ENCODE peak calls at places on chromosomes 12 and 14, in eight cellular contexts. R is body of pancreas, D is psoas muscle, W is foreskin fibroblast, S is cardiac fibroblast, Q is upper lobe of right lung, O is HCT116, F is mucosa of descending colon. M is an unnamed sample.

GRCh38 chr12:57166971-57167371 is 19.6 kb upstream of the LRP1-AS start:
- DNase-seq in R (no peak), S (peak), O (no peak), W (peak), Q (no peak), D (no peak), F (no peak), M (peak)

GRCh38 chr12:40226652-40227051 is 1.9 kb downstream of the LRRK2 start:
- DNase-seq in O (no peak), R (peak), Q (no peak), S (peak), F (no peak), W (peak), D (peak), M (no peak)

GRCh38 chr14:100376751-100377171 is 53.6 kb downstream of the SLC25A47 start:
- DNase-seq in W (peak), F (no peak), O (no peak), S (peak), Q (no peak), R (no peak), D (no peak), M (no peak)

GRCh38 chr14:91752956-91753355 is 21.1 kb upstream of the CATSPERB start:
- DNase-seq in Q (no peak), R (no peak), D (no peak), W (no peak), O (no peak), F (no peak), S (no peak), M (no peak)

GRCh38 chr14:36519431-36520321 is at the start of gene NKX2-1:
- DNase-seq in D (no peak), S (no peak), F (no peak), O (no peak), W (no peak), R (no peak), Q (peak), M (no peak)

GRCh38 chr14:68135566-68135965 is 316.0 kb downstream of the RAD51B start:
- DNase-seq in F (no peak), W (peak), D (no peak), S (peak), O (no peak), Q (no peak), R (no peak), M (no peak)

GRCh38 chr14:63343878-63344277 is 25.1 kb upstream of the GPHB5 start:
- DNase-seq in S (peak), D (no peak), Q (no peak), R (no peak), W (peak), F (no peak), O (no peak), M (no peak)

GRCh38 chr12:110254971-110255540 is 26.0 kb upstream of the ATP2A2 start:
- DNase-seq in F (no peak), R (no peak), S (no peak), Q (peak), W (no peak), D (no peak), O (no peak), M (no peak)

GRCh38 chr14:85909581-85909980 is 379.6 kb downstream of the FLRT2 start:
- DNase-seq in F (no peak), S (no peak), W (peak), O (no peak), R (no peak), D (no peak), Q (no peak), M (no peak)

GRCh38 chr14:100065942-100066574 is 836 bp downstream of the EVL start:
- DNase-seq in R (peak), F (peak), Q (no peak), S (peak), W (no peak), O (no peak), D (no peak), M (no peak)

GRCh38 chr12:47391566-47391965 is 311.8 kb upstream of the AMIGO2 start:
- DNase-seq in S (no peak), O (no peak), W (no peak), F (no peak), R (peak), D (no peak), Q (no peak), M (no peak)

GRCh38 chr12:13002301-13003097 is 2.4 kb upstream of the HEBP1 start:
- DNase-seq in D (no peak), R (no peak), W (no peak), O (no peak), F (no peak), Q (no peak), S (no peak), M (no peak)

GRCh38 chr12:86018361-86018760 is 144.3 kb downstream of the NTS start:
- DNase-seq in Q (no peak), S (no peak), F (no peak), O (no peak), R (no peak), D (no peak), W (no peak), M (no peak)

GRCh38 chr14:26993541-26993940 is 395.7 kb upstream of the NOVA1 start:
- DNase-seq in O (no peak), W (peak), D (no peak), Q (no peak), R (no peak), S (no peak), F (no peak), M (no peak)

GRCh38 chr12:100593490-100593889 is 20.0 kb downstream of the GAS2L3 start:
- DNase-seq in Q (no peak), W (peak), S (peak), F (no peak), O (no peak), D (no peak), R (no peak), M (peak)

GRCh38 chr14:55665067-55665700 is 85.2 kb downstream of the KTN1 start:
- DNase-seq in W (no peak), O (no peak), Q (no peak), R (no peak), S (no peak), F (no peak), D (no peak), M (no peak)

GRCh38 chr12:31214626-31215520 is 111.1 kb downstream of the SINHCAF start:
- DNase-seq in W (no peak), R (no peak), O (no peak), S (no peak), F (no peak), D (no peak), Q (no peak), M (no peak)

GRCh38 chr14:85531141-85531593 is 1.2 kb downstream of the FLRT2 start:
- DNase-seq in W (peak), S (peak), D (peak), F (peak), O (no peak), R (peak), Q (peak), M (peak)

GRCh38 chr12:132835076-132835870 is 6.6 kb upstream of the GOLGA3 start:
- DNase-seq in W (no peak), S (no peak), R (no peak), Q (no peak), D (no peak), F (no peak), O (no peak), M (no peak)

GRCh38 chr14:69701269-69701668 is 65.7 kb upstream of the SRSF5 start:
- DNase-seq in D (no peak), R (no peak), Q (no peak), F (no peak), O (no peak), S (no peak), W (no peak), M (no peak)

GRCh38 chr14:74438351-74438915 is 12.4 kb upstream of the SYNDIG1L start:
- DNase-seq in O (no peak), W (no peak), F (no peak), R (no peak), D (no peak), S (peak), Q (no peak), M (no peak)

GRCh38 chr12:19110541-19110940 is 19.0 kb upstream of the PLEKHA5 start:
- DNase-seq in D (no peak), S (peak), F (no peak), W (peak), Q (no peak), O (no peak), R (no peak), M (no peak)

GRCh38 chr14:93018401-93018800 is 95.5 kb downstream of the CHGA start:
- DNase-seq in W (no peak), S (peak), R (no peak), F (no peak), Q (no peak), D (no peak), O (no peak), M (peak)

GRCh38 chr12:51449569-51450246 is 25.1 kb downstream of the SLC4A8 start:
- DNase-seq in S (no peak), W (peak), D (no peak), R (no peak), F (no peak), Q (no peak), O (no peak), M (no peak)

GRCh38 chr14:34682787-34683321 is 31.5 kb downstream of the CFL2 start:
- DNase-seq in O (no peak), W (peak), Q (no peak), R (no peak), D (no peak), F (no peak), S (peak), M (no peak)

GRCh38 chr12:13788626-13789025 is 192.8 kb downstream of the GRIN2B start:
- DNase-seq in F (no peak), D (no peak), S (no peak), Q (no peak), O (no peak), R (no peak), W (no peak), M (no peak)

GRCh38 chr14:21056520-21057163 is 980 bp upstream of the RNASE8 start:
- DNase-seq in S (peak), D (no peak), R (no peak), W (peak), F (peak), Q (no peak), O (no peak), M (no peak)

DNA sequence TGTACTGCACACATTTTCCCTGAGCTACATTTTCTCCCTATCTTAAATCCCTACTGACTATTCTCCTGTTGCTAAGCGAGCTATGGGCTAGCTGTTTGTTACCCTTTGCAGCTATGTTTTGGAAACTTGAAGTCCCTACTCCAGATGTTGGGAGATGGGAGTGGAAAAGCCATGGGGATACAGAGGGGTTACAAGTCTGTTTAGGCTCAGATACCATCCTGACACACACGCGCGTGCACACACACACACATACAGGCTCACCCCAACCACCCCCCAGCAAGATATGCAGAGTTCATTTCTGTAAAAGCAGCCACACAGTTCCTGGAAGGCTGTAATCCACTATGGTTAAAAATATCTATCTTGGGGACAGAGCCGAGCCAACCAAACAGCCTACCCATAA is 15.8 kb downstream of the ATP5MC2 start:
- DNase-seq in Q (no peak), D (no peak), O (no peak), S (peak), R (no peak), W (peak), F (no peak), M (no peak)
- H3K4me3 ChIP-seq in Q (no peak), D (peak), O (no peak), S (no peak), R (no peak), W (peak), F (no peak), M (no peak)

GRCh38 chr12:93137656-93138612 is 208.8 kb upstream of the EEA1 start:
- DNase-seq in W (peak), D (peak), S (peak), R (peak), O (peak), Q (no peak), F (no peak), M (peak)

GRCh38 chr12:93134893-93135285 is 205.8 kb upstream of the EEA1 start:
- DNase-seq in F (no peak), S (no peak), Q (no peak), D (no peak), R (no peak), O (no peak), W (no peak), M (no peak)

GRCh38 chr12:93134175-93134574 is 205.1 kb upstream of the EEA1 start:
- DNase-seq in R (no peak), O (no peak), D (no peak), F (no peak), W (no peak), S (no peak), Q (no peak), M (no peak)

GRCh38 chr12:93135286-93136239 is 206.5 kb upstream of the EEA1 start:
- DNase-seq in F (no peak), D (no peak), Q (no peak), S (no peak), O (no peak), W (peak), R (no peak), M (no peak)

DNA sequence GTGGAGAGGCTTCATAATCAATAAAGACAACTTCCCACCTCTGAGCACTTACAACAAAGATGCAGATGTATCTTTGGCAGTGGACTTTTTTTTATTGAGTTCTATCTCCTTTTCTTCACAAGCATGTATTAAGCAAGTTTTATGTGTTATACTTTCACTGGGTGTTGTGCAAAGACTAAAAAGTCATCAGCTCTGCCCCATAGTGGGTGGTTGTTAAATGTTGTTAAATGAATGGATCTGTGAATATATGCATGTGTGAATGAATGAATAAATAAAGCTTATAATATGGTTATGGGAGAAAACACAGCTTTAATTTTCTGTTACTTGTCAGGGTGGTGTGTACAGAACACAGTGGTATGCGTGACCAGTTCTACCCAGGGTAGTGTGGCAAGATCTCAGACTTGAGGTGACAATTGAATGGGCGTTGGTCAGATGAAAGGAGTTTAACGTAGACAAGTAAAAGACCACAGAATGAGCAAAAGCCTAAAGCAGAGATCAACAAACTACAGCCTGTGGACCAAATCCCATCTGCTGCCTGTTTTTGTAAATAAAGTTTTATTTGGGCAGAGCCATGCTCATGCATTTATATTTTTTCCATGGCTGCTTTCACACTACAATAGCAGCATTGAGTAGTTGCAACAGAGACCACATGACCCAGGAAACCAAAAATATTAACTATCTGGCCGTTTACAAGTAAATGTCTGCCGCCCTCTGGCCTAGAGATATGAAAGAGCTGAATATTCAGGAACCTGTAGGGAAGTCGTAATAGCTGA is 207.3 kb upstream of the EEA1 start:
- DNase-seq in R (no peak), W (no peak), O (no peak), S (no peak), D (no peak), Q (no peak), F (no peak), M (no peak)
- H3K4me3 ChIP-seq in R (no peak), W (no peak), O (no peak), S (no peak), D (no peak), Q (no peak), F (no peak), M (no peak)

GRCh38 chr12:38961683-38962082 is 56.3 kb upstream of the CPNE8 start:
- DNase-seq in F (no peak), O (no peak), R (no peak), S (no peak), W (no peak), Q (no peak), D (no peak), M (no peak)
- H3K4me3 ChIP-seq in F (no peak), O (no peak), R (no peak), S (no peak), W (no peak), Q (no peak), D (no peak), M (no peak)

DNA sequence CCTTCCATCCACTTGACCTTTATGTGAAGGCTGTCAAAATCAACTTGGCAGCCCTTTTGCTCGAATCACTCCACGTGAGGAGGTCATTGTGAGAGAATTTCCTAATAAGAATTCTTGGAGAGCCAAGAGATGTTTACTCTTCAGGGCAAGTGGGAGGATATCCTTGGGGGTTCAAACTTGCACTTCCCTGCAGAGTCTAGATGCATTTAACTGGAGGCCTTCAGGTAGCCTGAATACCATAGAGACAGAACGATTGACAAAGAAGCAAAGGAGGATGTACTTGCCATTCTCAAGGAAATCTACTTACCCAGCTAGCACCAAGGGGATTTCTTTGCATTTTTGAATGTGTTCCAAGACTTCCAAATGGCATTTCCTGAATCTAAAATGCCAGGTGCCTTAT is 1702.6 kb upstream of the FLRT2 start:
- DNase-seq in Q (no peak), D (no peak), W (peak), R (no peak), F (no peak), S (no peak), O (no peak), M (no peak)
- H3K4me3 ChIP-seq in Q (no peak), D (no peak), W (no peak), R (no peak), F (no peak), S (no peak), O (no peak), M (no peak)

GRCh38 chr14:105761842-105762241 is 235.5 kb downstream of the TMEM121 start:
- DNase-seq in R (no peak), O (no peak), S (no peak), Q (no peak), W (no peak), F (no peak), D (no peak), M (no peak)
- H3K4me3 ChIP-seq in R (no peak), O (no peak), S (no peak), Q (no peak), W (no peak), F (no peak), D (no peak), M (no peak)

DNA sequence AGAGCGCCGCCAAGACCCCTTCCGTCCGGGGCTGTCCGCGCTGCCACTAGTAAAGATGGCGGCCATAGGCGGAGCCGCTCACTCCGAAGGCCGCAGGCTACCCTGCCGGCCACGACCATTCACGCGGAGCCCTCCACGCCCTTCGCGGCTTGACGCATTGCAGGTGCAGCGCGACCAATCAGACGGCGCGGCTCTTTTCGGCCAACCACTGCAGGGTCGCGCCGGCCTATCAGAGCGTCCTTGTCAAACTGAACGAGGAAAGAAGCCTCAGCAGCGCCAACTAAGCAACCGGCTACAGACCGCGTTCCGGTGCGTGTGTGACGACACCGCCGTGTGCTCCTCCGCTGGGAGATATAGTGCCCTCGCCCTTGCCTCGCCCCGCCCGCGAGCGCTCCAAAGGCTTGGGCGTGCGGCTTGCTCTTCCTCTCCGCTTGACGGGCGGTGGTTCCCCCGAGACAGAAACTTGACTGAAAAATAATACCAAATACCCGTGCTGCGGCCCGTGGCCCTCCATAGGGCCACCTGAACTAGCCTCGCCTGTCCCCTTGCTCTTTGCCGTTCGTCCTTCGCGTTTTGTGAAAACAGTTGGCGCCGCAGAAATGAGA is 13.6 kb upstream of the CALM1 start:
- DNase-seq in R (peak), O (peak), Q (peak), D (peak), S (peak), F (peak), W (peak), M (peak)
- H3K4me3 ChIP-seq in R (peak), O (peak), Q (peak), D (peak), S (peak), F (peak), W (peak), M (peak)

DNA sequence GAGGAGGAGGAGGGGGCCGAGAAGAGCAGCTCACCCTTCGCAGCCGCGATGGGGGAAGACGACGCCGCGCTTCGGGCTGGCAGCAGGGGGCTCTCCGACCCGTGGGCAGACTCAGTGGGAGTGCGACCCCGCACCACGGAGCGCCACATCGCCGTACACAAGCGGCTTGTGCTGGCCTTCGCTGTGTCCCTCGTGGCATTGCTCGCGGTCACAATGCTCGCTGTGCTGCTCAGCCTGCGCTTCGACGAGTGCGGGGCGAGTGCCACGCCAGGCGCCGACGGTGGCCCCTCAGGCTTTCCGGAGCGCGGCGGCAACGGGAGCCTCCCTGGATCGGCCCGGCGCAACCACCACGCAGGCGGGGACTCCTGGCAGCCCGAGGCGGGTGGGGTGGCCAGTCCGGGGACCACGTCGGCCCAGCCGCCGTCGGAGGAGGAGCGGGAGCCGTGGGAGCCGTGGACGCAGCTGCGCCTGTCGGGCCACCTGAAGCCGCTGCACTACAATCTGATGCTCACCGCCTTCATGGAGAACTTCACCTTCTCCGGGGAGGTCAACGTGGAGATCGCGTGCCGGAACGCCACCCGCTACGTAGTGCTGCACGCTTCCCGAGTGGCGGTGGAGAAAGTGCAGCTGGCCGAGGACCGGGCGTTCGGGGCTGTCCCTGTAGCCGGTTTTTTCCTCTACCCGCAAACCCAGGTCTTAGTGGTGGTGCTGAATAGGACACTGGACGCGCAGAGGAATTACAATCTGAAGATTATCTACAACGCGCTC is 745 bp downstream of the TRHDE start:
- DNase-seq in R (peak), W (peak), F (no peak), O (no peak), Q (peak), D (no peak), S (no peak), M (peak)
- H3K4me3 ChIP-seq in R (peak), W (peak), F (no peak), O (peak), Q (peak), D (peak), S (peak), M (peak)

GRCh38 chr12:65164244-65164643 is 5.1 kb upstream of the LEMD3 start:
- DNase-seq in R (no peak), S (no peak), D (no peak), O (no peak), Q (no peak), F (no peak), W (no peak), M (no peak)
- H3K4me3 ChIP-seq in R (no peak), S (no peak), D (no peak), O (no peak), Q (no peak), F (no peak), W (no peak), M (no peak)

GRCh38 chr12:49537231-49537708 is 1.6 kb upstream of the KCNH3 start:
- DNase-seq in D (no peak), O (no peak), F (no peak), W (no peak), R (no peak), Q (peak), S (no peak), M (no peak)
- H3K4me3 ChIP-seq in D (peak), O (no peak), F (no peak), W (peak), R (no peak), Q (peak), S (no peak), M (no peak)